ENCODE peak calls at places on chromosomes 2 and 18, in eight cellular contexts. Y is heart right ventricle, G is GM04504, O is EH, K is anterior cingulate cortex, Q is A172, C is IMR-90, E is HEK293T. B is an unnamed sample.

GRCh38 chr2:231677632-231678104 is 30.7 kb upstream of the PTMA start:
- DNase-seq in O (peak; percentile 82), Q (peak; percentile 80), C (peak; percentile 78), Y (peak; percentile 85), K (peak; percentile 64), G (peak; percentile 59), E (peak; percentile 63), B (peak; percentile 34)

GRCh38 chr18:24923138-24923537 is 428.8 kb downstream of the ZNF521 start:
- DNase-seq in C (no peak), Y (no peak), E (no peak), Q (no peak), K (no peak), G (no peak), O (no peak), B (no peak)

GRCh38 chr18:52869942-52870907 is 530.2 kb downstream of the DCC start:
- DNase-seq in G (no peak), E (no peak), Y (no peak), K (no peak), Q (no peak), C (no peak), O (no peak), B (no peak)

GRCh38 chr2:196851068-196851467 is 41.9 kb upstream of the C2orf66 start:
- DNase-seq in K (no peak), E (no peak), Q (no peak), C (no peak), O (no peak), Y (no peak), G (no peak), B (no peak)

GRCh38 chr2:221104391-221104811 is 467.7 kb downstream of the EPHA4 start:
- DNase-seq in O (peak; percentile 39), Y (peak; percentile 85), K (peak; percentile 44), C (peak; percentile 64), G (peak; percentile 32), E (no peak), Q (no peak), B (no peak)

GRCh38 chr2:193556766-193557470 is 1362.2 kb upstream of the TMEFF2 start:
- DNase-seq in G (no peak), O (no peak), K (no peak), E (no peak), C (no peak), Y (no peak), Q (peak; percentile 9), B (no peak)

GRCh38 chr2:74250189-74250631 is 51.8 kb downstream of the MTHFD2 start:
- DNase-seq in Y (peak; percentile 25), C (peak; percentile 40), E (peak; percentile 72), K (peak; percentile 4), O (peak; percentile 51), Q (peak; percentile 34), G (peak; percentile 6), B (no peak)

GRCh38 chr2:37851428-37851827 is 73.7 kb upstream of the RMDN2 start:
- DNase-seq in O (no peak), K (no peak), Y (no peak), E (no peak), C (no peak), G (no peak), Q (no peak), B (no peak)

GRCh38 chr18:63255435-63255834 is 64.1 kb downstream of the BCL2 start:
- DNase-seq in E (no peak), C (no peak), K (no peak), G (no peak), O (no peak), Q (no peak), Y (no peak), B (no peak)

GRCh38 chr2:54582987-54583386 is 126.9 kb downstream of the SPTBN1 start:
- DNase-seq in Y (no peak), C (no peak), O (no peak), G (no peak), Q (no peak), E (no peak), K (no peak), B (no peak)

GRCh38 chr2:102589444-102589843 is 29.9 kb upstream of the SLC9A2 start:
- DNase-seq in G (no peak), E (no peak), K (no peak), Y (no peak), O (no peak), C (no peak), Q (no peak), B (no peak)

GRCh38 chr18:58881469-58881868 is 16.8 kb downstream of the ZNF532 start:
- DNase-seq in G (no peak), K (no peak), Y (no peak), Q (no peak), C (no peak), O (no peak), E (no peak), B (no peak)

GRCh38 chr2:98806266-98806697 is 75.3 kb upstream of the MGAT4A start:
- DNase-seq in G (no peak), C (no peak), K (peak; percentile 35), Q (peak; percentile 93), O (peak; percentile 43), E (peak; percentile 17), Y (peak; percentile 83), B (no peak)

GRCh38 chr2:11985817-11986566 is 239.6 kb downstream of the LPIN1 start:
- DNase-seq in G (no peak), Y (no peak), K (no peak), E (no peak), O (no peak), Q (no peak), C (no peak), B (no peak)

GRCh38 chr2:209653164-209653563 is 118.5 kb upstream of the UNC80 start:
- DNase-seq in K (no peak), O (no peak), G (no peak), E (no peak), C (no peak), Y (no peak), Q (no peak), B (no peak)

GRCh38 chr2:110837421-110838409 is 105.3 kb downstream of the ACOXL start:
- DNase-seq in O (no peak), Q (no peak), K (no peak), Y (no peak), G (no peak), C (no peak), E (no peak), B (no peak)

GRCh38 chr2:43531251-43531650 is 64.6 kb downstream of the THADA start:
- DNase-seq in G (no peak), K (no peak), C (no peak), Y (no peak), O (no peak), Q (no peak), E (no peak), B (no peak)

GRCh38 chr2:216410550-216410949 is 1.7 kb upstream of the SMARCAL1 start:
- DNase-seq in C (no peak), Q (no peak), E (no peak), Y (no peak), K (no peak), G (no peak), O (no peak), B (no peak)

GRCh38 chr2:240926516-240927389 is 20.6 kb downstream of the CROCC2 start:
- DNase-seq in G (no peak), Q (no peak), Y (no peak), K (no peak), C (peak; percentile 56), O (peak; percentile 39), E (no peak), B (no peak)

GRCh38 chr2:73260338-73260984 is 23.8 kb downstream of the FBXO41 start:
- DNase-seq in C (peak; percentile 43), K (no peak), Y (peak; percentile 38), Q (no peak), E (peak; percentile 75), G (peak; percentile 27), O (peak; percentile 58), B (no peak)

GRCh38 chr2:189658281-189658680 is 3.0 kb upstream of the ASNSD1 start:
- DNase-seq in E (no peak), K (no peak), C (no peak), G (no peak), O (no peak), Y (no peak), Q (no peak), B (no peak)

GRCh38 chr18:46333371-46334199 is 229.4 kb downstream of the HAUS1 start:
- DNase-seq in Y (peak; percentile 42), O (peak; percentile 7), E (peak; percentile 38), G (no peak), K (peak; percentile 36), Q (no peak), C (no peak), B (peak; percentile 33)

GRCh38 chr2:69012310-69013122 is 463 bp upstream of the ANTXR1 start:
- DNase-seq in C (peak; percentile 76), G (peak; percentile 67), Y (peak; percentile 74), O (peak; percentile 55), Q (peak; percentile 65), K (peak; percentile 26), E (no peak), B (peak; percentile 60)

GRCh38 chr2:85326406-85326945 is 1.3 kb downstream of the TGOLN2 start:
- DNase-seq in K (no peak), E (peak; percentile 17), O (peak; percentile 33), G (no peak), Q (no peak), C (peak; percentile 43), Y (no peak), B (peak; percentile 37)

GRCh38 chr2:47078541-47079482 is 76.3 kb downstream of the STPG4 start:
- DNase-seq in O (no peak), Y (no peak), Q (peak; percentile 68), C (no peak), E (no peak), K (no peak), G (no peak), B (no peak)

GRCh38 chr18:74477771-74478170 is 18.4 kb upstream of the CNDP2 start:
- DNase-seq in K (no peak), O (no peak), C (no peak), G (no peak), Q (no peak), Y (no peak), E (no peak), B (no peak)

GRCh38 chr2:217033191-217033590 is 173.3 kb upstream of the TNP1 start:
- DNase-seq in G (no peak), K (no peak), E (no peak), Q (no peak), Y (no peak), C (no peak), O (no peak), B (no peak)

GRCh38 chr2:179107737-179108136 is 57.8 kb upstream of the CCDC141 start:
- DNase-seq in O (peak; percentile 41), G (no peak), Q (peak; percentile 11), E (no peak), Y (no peak), K (no peak), C (peak; percentile 46), B (no peak)

GRCh38 chr2:59947917-59948534 is 605.4 kb downstream of the BCL11A start:
- DNase-seq in C (no peak), K (no peak), O (no peak), G (no peak), E (no peak), Q (no peak), Y (no peak), B (no peak)

GRCh38 chr2:101697124-101697793 is at the start of gene MAP4K4:
- DNase-seq in E (peak; percentile 66), G (peak; percentile 75), C (peak; percentile 77), O (peak; percentile 90), K (peak; percentile 78), Y (peak; percentile 91), Q (peak; percentile 78), B (peak; percentile 53)

GRCh38 chr2:61179701-61180639 is 18.0 kb downstream of the C2orf74 start:
- DNase-seq in K (peak; percentile 58), E (no peak), Q (no peak), G (peak; percentile 52), O (peak; percentile 85), C (peak; percentile 77), Y (peak; percentile 80), B (no peak)

GRCh38 chr2:226423498-226423960 is 376.1 kb downstream of the IRS1 start:
- DNase-seq in E (no peak), G (no peak), Y (no peak), O (no peak), C (peak; percentile 51), Q (peak; percentile 34), K (no peak), B (no peak)

GRCh38 chr18:58525517-58525916 is 103.4 kb downstream of the ALPK2 start:
- DNase-seq in Q (peak; percentile 43), O (peak; percentile 78), E (no peak), C (peak; percentile 84), K (no peak), G (peak; percentile 35), Y (no peak), B (no peak)

GRCh38 chr2:175807031-175807873 is 194.8 kb downstream of the LNPK start:
- DNase-seq in C (peak; percentile 16), Q (peak; percentile 84), Y (no peak), O (peak; percentile 75), K (no peak), G (no peak), E (peak; percentile 70), B (no peak)